ENCODE peak calls at places on chromosomes 3 and 15, in ten cellular contexts. One of them, this sample, is unnamed.

GRCh38 chr15:42141246-42141645 is 15.2 kb downstream of the PLA2G4F start:
- DNase-seq in stimulated activated CD4-positive, alpha-beta T cell treated with anti-CD3 and anti-CD28 coated beads, TNF-alpha, amount 100 ng/mL, for 4 hours: no peak
- DNase-seq in GM04503: no peak
- DNase-seq in ureter: no peak
- DNase-seq in Peyer's patch: no peak
- DNase-seq in activated CD4-positive, CD25-positive, alpha-beta regulatory T cell treated with anti-CD3 and anti-CD28 coated beads, Interleukin-2, amount 50 U/mL, for 72 hours: peak; percentile 22
- DNase-seq in amygdala: no peak
- DNase-seq in uterus: no peak
- DNase-seq in WTC11: no peak
- DNase-seq in tibial artery: peak; percentile 16
- DNase-seq in this sample: no peak

GRCh38 chr3:114178770-114179368 is at the start of gene DRD3:
- DNase-seq in stimulated activated CD4-positive, alpha-beta T cell treated with anti-CD3 and anti-CD28 coated beads, TNF-alpha, amount 100 ng/mL, for 4 hours: no peak
- DNase-seq in GM04503: no peak
- DNase-seq in ureter: no peak
- DNase-seq in Peyer's patch: no peak
- DNase-seq in activated CD4-positive, CD25-positive, alpha-beta regulatory T cell treated with anti-CD3 and anti-CD28 coated beads, Interleukin-2, amount 50 U/mL, for 72 hours: no peak
- DNase-seq in amygdala: no peak
- DNase-seq in uterus: no peak
- DNase-seq in WTC11: peak; percentile 66
- DNase-seq in tibial artery: no peak
- DNase-seq in this sample: no peak

GRCh38 chr3:42651248-42652091 is 2.0 kb upstream of the ZBTB47 start:
- DNase-seq in stimulated activated CD4-positive, alpha-beta T cell treated with anti-CD3 and anti-CD28 coated beads, TNF-alpha, amount 100 ng/mL, for 4 hours: no peak
- DNase-seq in GM04503: peak; percentile 55
- DNase-seq in ureter: no peak
- DNase-seq in Peyer's patch: no peak
- DNase-seq in activated CD4-positive, CD25-positive, alpha-beta regulatory T cell treated with anti-CD3 and anti-CD28 coated beads, Interleukin-2, amount 50 U/mL, for 72 hours: no peak
- DNase-seq in amygdala: peak; percentile 35
- DNase-seq in uterus: no peak
- DNase-seq in WTC11: no peak
- DNase-seq in tibial artery: peak; percentile 70
- DNase-seq in this sample: no peak

GRCh38 chr15:92681141-92681622 is 25.6 kb upstream of the FAM174B start:
- DNase-seq in stimulated activated CD4-positive, alpha-beta T cell treated with anti-CD3 and anti-CD28 coated beads, TNF-alpha, amount 100 ng/mL, for 4 hours: no peak
- DNase-seq in GM04503: peak; percentile 67
- DNase-seq in ureter: no peak
- DNase-seq in Peyer's patch: no peak
- DNase-seq in activated CD4-positive, CD25-positive, alpha-beta regulatory T cell treated with anti-CD3 and anti-CD28 coated beads, Interleukin-2, amount 50 U/mL, for 72 hours: no peak
- DNase-seq in amygdala: no peak
- DNase-seq in uterus: peak; percentile 23
- DNase-seq in WTC11: no peak
- DNase-seq in tibial artery: no peak
- DNase-seq in this sample: no peak

GRCh38 chr15:67542192-67542461 is 376 bp upstream of the MAP2K5 start:
- DNase-seq in stimulated activated CD4-positive, alpha-beta T cell treated with anti-CD3 and anti-CD28 coated beads, TNF-alpha, amount 100 ng/mL, for 4 hours: no peak
- DNase-seq in GM04503: no peak
- DNase-seq in ureter: no peak
- DNase-seq in Peyer's patch: no peak
- DNase-seq in activated CD4-positive, CD25-positive, alpha-beta regulatory T cell treated with anti-CD3 and anti-CD28 coated beads, Interleukin-2, amount 50 U/mL, for 72 hours: no peak
- DNase-seq in amygdala: no peak
- DNase-seq in uterus: no peak
- DNase-seq in WTC11: peak; percentile 15
- DNase-seq in tibial artery: no peak
- DNase-seq in this sample: peak; percentile 68

GRCh38 chr3:189721873-189722665 is 90.9 kb downstream of the TP63 start:
- DNase-seq in stimulated activated CD4-positive, alpha-beta T cell treated with anti-CD3 and anti-CD28 coated beads, TNF-alpha, amount 100 ng/mL, for 4 hours: no peak
- DNase-seq in GM04503: no peak
- DNase-seq in ureter: no peak
- DNase-seq in Peyer's patch: no peak
- DNase-seq in activated CD4-positive, CD25-positive, alpha-beta regulatory T cell treated with anti-CD3 and anti-CD28 coated beads, Interleukin-2, amount 50 U/mL, for 72 hours: no peak
- DNase-seq in amygdala: no peak
- DNase-seq in uterus: no peak
- DNase-seq in WTC11: no peak
- DNase-seq in tibial artery: no peak
- DNase-seq in this sample: no peak

GRCh38 chr3:4680881-4681300 is 187.7 kb downstream of the ITPR1 start:
- DNase-seq in stimulated activated CD4-positive, alpha-beta T cell treated with anti-CD3 and anti-CD28 coated beads, TNF-alpha, amount 100 ng/mL, for 4 hours: no peak
- DNase-seq in GM04503: no peak
- DNase-seq in ureter: no peak
- DNase-seq in Peyer's patch: no peak
- DNase-seq in activated CD4-positive, CD25-positive, alpha-beta regulatory T cell treated with anti-CD3 and anti-CD28 coated beads, Interleukin-2, amount 50 U/mL, for 72 hours: no peak
- DNase-seq in amygdala: no peak
- DNase-seq in uterus: no peak
- DNase-seq in WTC11: no peak
- DNase-seq in tibial artery: no peak
- DNase-seq in this sample: no peak

GRCh38 chr3:111143-112069 is 85.2 kb upstream of the CHL1 start:
- DNase-seq in stimulated activated CD4-positive, alpha-beta T cell treated with anti-CD3 and anti-CD28 coated beads, TNF-alpha, amount 100 ng/mL, for 4 hours: no peak
- DNase-seq in GM04503: no peak
- DNase-seq in ureter: no peak
- DNase-seq in Peyer's patch: no peak
- DNase-seq in activated CD4-positive, CD25-positive, alpha-beta regulatory T cell treated with anti-CD3 and anti-CD28 coated beads, Interleukin-2, amount 50 U/mL, for 72 hours: no peak
- DNase-seq in amygdala: no peak
- DNase-seq in uterus: no peak
- DNase-seq in WTC11: no peak
- DNase-seq in tibial artery: no peak
- DNase-seq in this sample: no peak

GRCh38 chr15:56243774-56244236 is at the start of gene RFX7:
- DNase-seq in stimulated activated CD4-positive, alpha-beta T cell treated with anti-CD3 and anti-CD28 coated beads, TNF-alpha, amount 100 ng/mL, for 4 hours: peak; percentile 66
- DNase-seq in GM04503: no peak
- DNase-seq in ureter: peak; percentile 65
- DNase-seq in Peyer's patch: peak; percentile 83
- DNase-seq in activated CD4-positive, CD25-positive, alpha-beta regulatory T cell treated with anti-CD3 and anti-CD28 coated beads, Interleukin-2, amount 50 U/mL, for 72 hours: peak; percentile 80
- DNase-seq in amygdala: peak; percentile 41
- DNase-seq in uterus: peak; percentile 72
- DNase-seq in WTC11: peak; percentile 82
- DNase-seq in tibial artery: peak; percentile 84
- DNase-seq in this sample: peak; percentile 68

GRCh38 chr15:73633991-73634495 is 854 bp upstream of the NPTN start:
- DNase-seq in stimulated activated CD4-positive, alpha-beta T cell treated with anti-CD3 and anti-CD28 coated beads, TNF-alpha, amount 100 ng/mL, for 4 hours: no peak
- DNase-seq in GM04503: peak; percentile 87
- DNase-seq in ureter: no peak
- DNase-seq in Peyer's patch: no peak
- DNase-seq in activated CD4-positive, CD25-positive, alpha-beta regulatory T cell treated with anti-CD3 and anti-CD28 coated beads, Interleukin-2, amount 50 U/mL, for 72 hours: no peak
- DNase-seq in amygdala: no peak
- DNase-seq in uterus: no peak
- DNase-seq in WTC11: no peak
- DNase-seq in tibial artery: no peak
- DNase-seq in this sample: no peak

GRCh38 chr3:102207173-102207572 is 227.6 kb upstream of the ZPLD1 start:
- DNase-seq in stimulated activated CD4-positive, alpha-beta T cell treated with anti-CD3 and anti-CD28 coated beads, TNF-alpha, amount 100 ng/mL, for 4 hours: no peak
- DNase-seq in GM04503: peak; percentile 81
- DNase-seq in ureter: no peak
- DNase-seq in Peyer's patch: no peak
- DNase-seq in activated CD4-positive, CD25-positive, alpha-beta regulatory T cell treated with anti-CD3 and anti-CD28 coated beads, Interleukin-2, amount 50 U/mL, for 72 hours: no peak
- DNase-seq in amygdala: no peak
- DNase-seq in uterus: peak; percentile 20
- DNase-seq in WTC11: no peak
- DNase-seq in tibial artery: no peak
- DNase-seq in this sample: no peak

GRCh38 chr15:48940508-48940907 is 23.2 kb downstream of the SHC4 start:
- DNase-seq in stimulated activated CD4-positive, alpha-beta T cell treated with anti-CD3 and anti-CD28 coated beads, TNF-alpha, amount 100 ng/mL, for 4 hours: no peak
- DNase-seq in GM04503: peak; percentile 88
- DNase-seq in ureter: no peak
- DNase-seq in Peyer's patch: no peak
- DNase-seq in activated CD4-positive, CD25-positive, alpha-beta regulatory T cell treated with anti-CD3 and anti-CD28 coated beads, Interleukin-2, amount 50 U/mL, for 72 hours: no peak
- DNase-seq in amygdala: no peak
- DNase-seq in uterus: no peak
- DNase-seq in WTC11: no peak
- DNase-seq in tibial artery: no peak
- DNase-seq in this sample: no peak

GRCh38 chr15:90141646-90142045 is 39.4 kb upstream of the IDH2 start:
- DNase-seq in stimulated activated CD4-positive, alpha-beta T cell treated with anti-CD3 and anti-CD28 coated beads, TNF-alpha, amount 100 ng/mL, for 4 hours: no peak
- DNase-seq in GM04503: no peak
- DNase-seq in ureter: no peak
- DNase-seq in Peyer's patch: no peak
- DNase-seq in activated CD4-positive, CD25-positive, alpha-beta regulatory T cell treated with anti-CD3 and anti-CD28 coated beads, Interleukin-2, amount 50 U/mL, for 72 hours: no peak
- DNase-seq in amygdala: no peak
- DNase-seq in uterus: no peak
- DNase-seq in WTC11: no peak
- DNase-seq in tibial artery: no peak
- DNase-seq in this sample: no peak